ENCODE peak calls at places on chromosomes 4 and X, in nine cellular contexts. One of them, this sample, is unnamed.

GRCh38 chr4:6943012-6943869 is 33.6 kb downstream of the TBC1D14 start:
- DNase-seq in GM20000: no peak
- DNase-seq in stimulated activated CD4-positive, alpha-beta T cell treated with anti-CD3 and anti-CD28 coated beads, Interleukin-1b, Interleukin-23, amount 100 ng/mL, for 1 hour: no peak
- DNase-seq in NCI-H82: no peak
- DNase-seq in MCF 10A: no peak
- DNase-seq in AG09309: no peak
- DNase-seq in K562: no peak
- DNase-seq in MM.1S: no peak
- DNase-seq in activated CD4-positive, alpha-beta T cell treated with anti-CD3 and anti-CD28 coated beads, Interleukin-2, amount 50 U/mL, for 1 hour: no peak
- DNase-seq in this sample: no peak

GRCh38 chr4:60201052-60201673 is 999.0 kb upstream of the ADGRL3 start:
- DNase-seq in GM20000: peak; percentile 19
- DNase-seq in stimulated activated CD4-positive, alpha-beta T cell treated with anti-CD3 and anti-CD28 coated beads, Interleukin-1b, Interleukin-23, amount 100 ng/mL, for 1 hour: peak; percentile 2
- DNase-seq in NCI-H82: peak; percentile 76
- DNase-seq in MCF 10A: peak; percentile 74
- DNase-seq in AG09309: peak; percentile 7
- DNase-seq in K562: peak; percentile 16
- DNase-seq in MM.1S: peak; percentile 66
- DNase-seq in activated CD4-positive, alpha-beta T cell treated with anti-CD3 and anti-CD28 coated beads, Interleukin-2, amount 50 U/mL, for 1 hour: no peak
- DNase-seq in this sample: peak; percentile 1

GRCh38 chr4:1377606-1378261 is 28.5 kb downstream of the NKX1-1 start:
- DNase-seq in GM20000: no peak
- DNase-seq in stimulated activated CD4-positive, alpha-beta T cell treated with anti-CD3 and anti-CD28 coated beads, Interleukin-1b, Interleukin-23, amount 100 ng/mL, for 1 hour: no peak
- DNase-seq in NCI-H82: no peak
- DNase-seq in MCF 10A: no peak
- DNase-seq in AG09309: no peak
- DNase-seq in K562: no peak
- DNase-seq in MM.1S: no peak
- DNase-seq in activated CD4-positive, alpha-beta T cell treated with anti-CD3 and anti-CD28 coated beads, Interleukin-2, amount 50 U/mL, for 1 hour: no peak
- DNase-seq in this sample: no peak

GRCh38 chr4:146095091-146095690 is 80.3 kb upstream of the LSM6 start:
- DNase-seq in GM20000: peak; percentile 22
- DNase-seq in stimulated activated CD4-positive, alpha-beta T cell treated with anti-CD3 and anti-CD28 coated beads, Interleukin-1b, Interleukin-23, amount 100 ng/mL, for 1 hour: no peak
- DNase-seq in NCI-H82: peak; percentile 65
- DNase-seq in MCF 10A: peak; percentile 79
- DNase-seq in AG09309: peak; percentile 18
- DNase-seq in K562: peak; percentile 34
- DNase-seq in MM.1S: peak; percentile 35
- DNase-seq in activated CD4-positive, alpha-beta T cell treated with anti-CD3 and anti-CD28 coated beads, Interleukin-2, amount 50 U/mL, for 1 hour: no peak
- DNase-seq in this sample: peak; percentile 18

GRCh38 chr4:136865591-136865990 is 666.7 kb downstream of the PCDH18 start:
- DNase-seq in GM20000: no peak
- DNase-seq in stimulated activated CD4-positive, alpha-beta T cell treated with anti-CD3 and anti-CD28 coated beads, Interleukin-1b, Interleukin-23, amount 100 ng/mL, for 1 hour: no peak
- DNase-seq in NCI-H82: no peak
- DNase-seq in MCF 10A: no peak
- DNase-seq in AG09309: no peak
- DNase-seq in K562: no peak
- DNase-seq in MM.1S: no peak
- DNase-seq in activated CD4-positive, alpha-beta T cell treated with anti-CD3 and anti-CD28 coated beads, Interleukin-2, amount 50 U/mL, for 1 hour: no peak
- DNase-seq in this sample: no peak

GRCh38 chr4:153152453-153153338 is 51.5 kb upstream of the TRIM2 start:
- DNase-seq in GM20000: peak; percentile 44
- DNase-seq in stimulated activated CD4-positive, alpha-beta T cell treated with anti-CD3 and anti-CD28 coated beads, Interleukin-1b, Interleukin-23, amount 100 ng/mL, for 1 hour: peak; percentile 45
- DNase-seq in NCI-H82: peak; percentile 87
- DNase-seq in MCF 10A: no peak
- DNase-seq in AG09309: no peak
- DNase-seq in K562: no peak
- DNase-seq in MM.1S: peak; percentile 31
- DNase-seq in activated CD4-positive, alpha-beta T cell treated with anti-CD3 and anti-CD28 coated beads, Interleukin-2, amount 50 U/mL, for 1 hour: peak; percentile 73
- DNase-seq in this sample: peak; percentile 34

GRCh38 chr4:25889626-25890025 is 24.4 kb upstream of the SMIM20 start:
- DNase-seq in GM20000: no peak
- DNase-seq in stimulated activated CD4-positive, alpha-beta T cell treated with anti-CD3 and anti-CD28 coated beads, Interleukin-1b, Interleukin-23, amount 100 ng/mL, for 1 hour: no peak
- DNase-seq in NCI-H82: no peak
- DNase-seq in MCF 10A: no peak
- DNase-seq in AG09309: no peak
- DNase-seq in K562: no peak
- DNase-seq in MM.1S: no peak
- DNase-seq in activated CD4-positive, alpha-beta T cell treated with anti-CD3 and anti-CD28 coated beads, Interleukin-2, amount 50 U/mL, for 1 hour: no peak
- DNase-seq in this sample: no peak

GRCh38 chrX:20244936-20245335 is 21.8 kb downstream of the RPS6KA3 start:
- DNase-seq in GM20000: no peak
- DNase-seq in stimulated activated CD4-positive, alpha-beta T cell treated with anti-CD3 and anti-CD28 coated beads, Interleukin-1b, Interleukin-23, amount 100 ng/mL, for 1 hour: no peak
- DNase-seq in NCI-H82: no peak
- DNase-seq in MCF 10A: no peak
- DNase-seq in AG09309: no peak
- DNase-seq in K562: no peak
- DNase-seq in MM.1S: no peak
- DNase-seq in activated CD4-positive, alpha-beta T cell treated with anti-CD3 and anti-CD28 coated beads, Interleukin-2, amount 50 U/mL, for 1 hour: no peak
- DNase-seq in this sample: no peak

GRCh38 chr4:23429497-23429896 is 460.4 kb downstream of the PPARGC1A start:
- DNase-seq in GM20000: no peak
- DNase-seq in stimulated activated CD4-positive, alpha-beta T cell treated with anti-CD3 and anti-CD28 coated beads, Interleukin-1b, Interleukin-23, amount 100 ng/mL, for 1 hour: no peak
- DNase-seq in NCI-H82: no peak
- DNase-seq in MCF 10A: no peak
- DNase-seq in AG09309: no peak
- DNase-seq in K562: no peak
- DNase-seq in MM.1S: no peak
- DNase-seq in activated CD4-positive, alpha-beta T cell treated with anti-CD3 and anti-CD28 coated beads, Interleukin-2, amount 50 U/mL, for 1 hour: no peak
- DNase-seq in this sample: no peak

GRCh38 chr4:126839066-126839465 is 793.7 kb upstream of the INTU start:
- DNase-seq in GM20000: no peak
- DNase-seq in stimulated activated CD4-positive, alpha-beta T cell treated with anti-CD3 and anti-CD28 coated beads, Interleukin-1b, Interleukin-23, amount 100 ng/mL, for 1 hour: no peak
- DNase-seq in NCI-H82: no peak
- DNase-seq in MCF 10A: peak; percentile 12
- DNase-seq in AG09309: no peak
- DNase-seq in K562: no peak
- DNase-seq in MM.1S: no peak
- DNase-seq in activated CD4-positive, alpha-beta T cell treated with anti-CD3 and anti-CD28 coated beads, Interleukin-2, amount 50 U/mL, for 1 hour: no peak
- DNase-seq in this sample: no peak

GRCh38 chrX:145213504-145213903 is 33.8 kb upstream of the SPANXN1 start:
- DNase-seq in GM20000: no peak
- DNase-seq in stimulated activated CD4-positive, alpha-beta T cell treated with anti-CD3 and anti-CD28 coated beads, Interleukin-1b, Interleukin-23, amount 100 ng/mL, for 1 hour: no peak
- DNase-seq in NCI-H82: peak; percentile 46
- DNase-seq in MCF 10A: peak; percentile 65
- DNase-seq in AG09309: no peak
- DNase-seq in K562: no peak
- DNase-seq in MM.1S: peak; percentile 44
- DNase-seq in activated CD4-positive, alpha-beta T cell treated with anti-CD3 and anti-CD28 coated beads, Interleukin-2, amount 50 U/mL, for 1 hour: no peak
- DNase-seq in this sample: no peak

GRCh38 chrX:155611302-155611701 is 1.4 kb downstream of the TMLHE start:
- DNase-seq in GM20000: no peak
- DNase-seq in stimulated activated CD4-positive, alpha-beta T cell treated with anti-CD3 and anti-CD28 coated beads, Interleukin-1b, Interleukin-23, amount 100 ng/mL, for 1 hour: no peak
- DNase-seq in NCI-H82: no peak
- DNase-seq in MCF 10A: no peak
- DNase-seq in AG09309: no peak
- DNase-seq in K562: no peak
- DNase-seq in MM.1S: no peak
- DNase-seq in activated CD4-positive, alpha-beta T cell treated with anti-CD3 and anti-CD28 coated beads, Interleukin-2, amount 50 U/mL, for 1 hour: no peak
- DNase-seq in this sample: no peak

GRCh38 chr4:176584031-176584430 is 208.7 kb downstream of the VEGFC start:
- DNase-seq in GM20000: no peak
- DNase-seq in stimulated activated CD4-positive, alpha-beta T cell treated with anti-CD3 and anti-CD28 coated beads, Interleukin-1b, Interleukin-23, amount 100 ng/mL, for 1 hour: no peak
- DNase-seq in NCI-H82: no peak
- DNase-seq in MCF 10A: no peak
- DNase-seq in AG09309: no peak
- DNase-seq in K562: no peak
- DNase-seq in MM.1S: no peak
- DNase-seq in activated CD4-positive, alpha-beta T cell treated with anti-CD3 and anti-CD28 coated beads, Interleukin-2, amount 50 U/mL, for 1 hour: no peak
- DNase-seq in this sample: no peak

GRCh38 chrX:69016220-69016941 is 148.9 kb downstream of the PJA1 start:
- DNase-seq in GM20000: no peak
- DNase-seq in stimulated activated CD4-positive, alpha-beta T cell treated with anti-CD3 and anti-CD28 coated beads, Interleukin-1b, Interleukin-23, amount 100 ng/mL, for 1 hour: no peak
- DNase-seq in NCI-H82: no peak
- DNase-seq in MCF 10A: no peak
- DNase-seq in AG09309: no peak
- DNase-seq in K562: no peak
- DNase-seq in MM.1S: no peak
- DNase-seq in activated CD4-positive, alpha-beta T cell treated with anti-CD3 and anti-CD28 coated beads, Interleukin-2, amount 50 U/mL, for 1 hour: no peak
- DNase-seq in this sample: no peak

GRCh38 chr4:19987746-19988145 is 264.0 kb upstream of the SLIT2 start:
- DNase-seq in GM20000: no peak
- DNase-seq in stimulated activated CD4-positive, alpha-beta T cell treated with anti-CD3 and anti-CD28 coated beads, Interleukin-1b, Interleukin-23, amount 100 ng/mL, for 1 hour: no peak
- DNase-seq in NCI-H82: no peak
- DNase-seq in MCF 10A: peak; percentile 17
- DNase-seq in AG09309: peak; percentile 17
- DNase-seq in K562: no peak
- DNase-seq in MM.1S: no peak
- DNase-seq in activated CD4-positive, alpha-beta T cell treated with anti-CD3 and anti-CD28 coated beads, Interleukin-2, amount 50 U/mL, for 1 hour: no peak
- DNase-seq in this sample: no peak

GRCh38 chr4:173014113-173014558 is 154.5 kb upstream of the GALNT7 start:
- DNase-seq in GM20000: no peak
- DNase-seq in stimulated activated CD4-positive, alpha-beta T cell treated with anti-CD3 and anti-CD28 coated beads, Interleukin-1b, Interleukin-23, amount 100 ng/mL, for 1 hour: no peak
- DNase-seq in NCI-H82: peak; percentile 16
- DNase-seq in MCF 10A: peak; percentile 42
- DNase-seq in AG09309: no peak
- DNase-seq in K562: peak; percentile 42
- DNase-seq in MM.1S: no peak
- DNase-seq in activated CD4-positive, alpha-beta T cell treated with anti-CD3 and anti-CD28 coated beads, Interleukin-2, amount 50 U/mL, for 1 hour: no peak
- DNase-seq in this sample: peak; percentile 36

GRCh38 chr4:112778520-112778919 is 141.6 kb downstream of the LARP7 start:
- DNase-seq in GM20000: no peak
- DNase-seq in stimulated activated CD4-positive, alpha-beta T cell treated with anti-CD3 and anti-CD28 coated beads, Interleukin-1b, Interleukin-23, amount 100 ng/mL, for 1 hour: no peak
- DNase-seq in NCI-H82: no peak
- DNase-seq in MCF 10A: no peak
- DNase-seq in AG09309: no peak
- DNase-seq in K562: no peak
- DNase-seq in MM.1S: no peak
- DNase-seq in activated CD4-positive, alpha-beta T cell treated with anti-CD3 and anti-CD28 coated beads, Interleukin-2, amount 50 U/mL, for 1 hour: no peak
- DNase-seq in this sample: no peak

This sample was measured in HuH-7.